ENCODE peak calls at places on chromosomes 12 and 14, in four cellular contexts. K is LoVo; E is stimulated activated CD8-positive, alpha-beta memory T cell treated with anti-CD3 and anti-CD28 coated beads, Interleukin-15, amount 100 ng/mL, for 24 hours; Z is activated CD4-positive, alpha-beta T cell treated with anti-CD3 and anti-CD28 coated beads, Interleukin-2, amount 10 ng/mL, durations not matched to agents 7 days and 5 days. U is an unnamed sample.

GRCh38 chr14:23006544-23007419 is 3.2 kb downstream of the C14orf93 start:
- DNase-seq in K (peak; percentile 99), E (peak; percentile 79), Z (peak; percentile 98), U (peak; percentile 99)

GRCh38 chr12:105899589-105899988 is 239.2 kb downstream of the NUAK1 start:
- DNase-seq in K (no peak), E (no peak), Z (no peak), U (no peak)

GRCh38 chr12:53952335-53952694 is 2.4 kb upstream of the HOXC12 start:
- DNase-seq in K (no peak), E (no peak), Z (no peak), U (no peak)

GRCh38 chr12:109714141-109714912 is 702 bp downstream of the FAM222A start:
- DNase-seq in K (peak; percentile 71), E (peak; percentile 22), Z (peak; percentile 36), U (peak; percentile 61)

GRCh38 chr14:54784657-54785056 is 118.0 kb downstream of the GCH1 start:
- DNase-seq in K (no peak), E (no peak), Z (no peak), U (peak; percentile 65)

GRCh38 chr12:112987561-112987960 is 9.2 kb downstream of the OAS2 start:
- DNase-seq in K (no peak), E (no peak), Z (no peak), U (no peak)

GRCh38 chr14:30985796-30986195 is 39.7 kb upstream of the AP4S1 start:
- DNase-seq in K (no peak), E (no peak), Z (no peak), U (no peak)

GRCh38 chr12:85874064-85874463 is at the start of gene NTS:
- DNase-seq in K (no peak), E (no peak), Z (no peak), U (no peak)

GRCh38 chr14:101024686-101025085 is 121.2 kb upstream of the RTL1 start:
- DNase-seq in K (no peak), E (no peak), Z (no peak), U (no peak)

GRCh38 chr12:6550294-6551062 is 5.4 kb downstream of the IFFO1 start:
- DNase-seq in K (no peak), E (no peak), Z (no peak), U (no peak)

GRCh38 chr12:57135487-57135886 is 7.2 kb downstream of the LRP1 start:
- DNase-seq in K (no peak), E (no peak), Z (no peak), U (no peak)

GRCh38 chr14:34331728-34332623 is 130.1 kb downstream of the SPTSSA start:
- DNase-seq in K (peak; percentile 78), E (peak; percentile 35), Z (peak; percentile 64), U (peak; percentile 65)

GRCh38 chr12:50132505-50133135 is 20.6 kb downstream of the COX14 start:
- DNase-seq in K (no peak), E (no peak), Z (peak; percentile 39), U (peak; percentile 43)

GRCh38 chr12:29241821-29242591 is 92.9 kb downstream of the FAR2 start:
- DNase-seq in K (peak; percentile 80), E (no peak), Z (no peak), U (peak; percentile 75)

GRCh38 chr12:24256636-24257150 is 307.2 kb upstream of the SOX5 start:
- DNase-seq in K (no peak), E (no peak), Z (no peak), U (no peak)